ENCODE peak calls at places on chromosomes 2 and 18, in four cellular contexts. L is K562, T is GM12878, P is HepG2. D is an unnamed sample.

GRCh38 chr2:154375625-154376020 is 322.9 kb upstream of the KCNJ3 start:
- DNase-seq in L (no peak), T (no peak), P (peak; percentile 54), D (no peak)

GRCh38 chr2:225773143-225773542 is 373.6 kb downstream of the NYAP2 start:
- DNase-seq in L (no peak), T (no peak), P (no peak), D (no peak)

GRCh38 chr2:24317491-24317920 is 42.8 kb downstream of the ITSN2 start:
- DNase-seq in L (no peak), T (no peak), P (peak; percentile 14), D (no peak)

GRCh38 chr18:52764271-52764670 is 424.3 kb downstream of the DCC start:
- DNase-seq in L (no peak), T (no peak), P (no peak), D (no peak)

GRCh38 chr18:67280843-67281242 is 235.7 kb downstream of the DSEL start:
- DNase-seq in L (no peak), T (no peak), P (no peak), D (no peak)

GRCh38 chr2:239769574-239770145 is 255.5 kb downstream of the NDUFA10 start:
- DNase-seq in L (no peak), T (no peak), P (no peak), D (no peak)

GRCh38 chr2:98771264-98771663 is 40.3 kb upstream of the MGAT4A start:
- DNase-seq in L (no peak), T (no peak), P (no peak), D (no peak)

GRCh38 chr2:196902828-196903227 is 23.7 kb downstream of the PGAP1 start:
- DNase-seq in L (no peak), T (no peak), P (no peak), D (no peak)

GRCh38 chr2:108270768-108271506 is 17.8 kb upstream of the SULT1C2 start:
- DNase-seq in L (no peak), T (no peak), P (peak; percentile 49), D (no peak)

GRCh38 chr2:189558516-189559263 is 21.9 kb downstream of the SLC40A1 start:
- DNase-seq in L (no peak), T (no peak), P (no peak), D (no peak)

GRCh38 chr2:211722928-211723327 is 815.7 kb downstream of the ERBB4 start:
- DNase-seq in L (no peak), T (no peak), P (no peak), D (no peak)

GRCh38 chr2:200828104-200828503 is 16.4 kb downstream of the BZW1 start:
- DNase-seq in L (no peak), T (no peak), P (no peak), D (no peak)

GRCh38 chr2:15636972-15637785 is 45.5 kb downstream of the DDX1 start:
- DNase-seq in L (peak; percentile 83), T (no peak), P (peak; percentile 71), D (peak; percentile 74)

GRCh38 chr2:66553370-66553769 is 118.4 kb downstream of the MEIS1 start:
- DNase-seq in L (no peak), T (no peak), P (no peak), D (no peak)

GRCh38 chr2:31300309-31300708 is 66.4 kb downstream of the EHD3 start:
- DNase-seq in L (no peak), T (no peak), P (no peak), D (no peak)

GRCh38 chr2:215362562-215362904 is 50.7 kb downstream of the ATIC start:
- DNase-seq in L (no peak), T (no peak), P (no peak), D (no peak)

DNA sequence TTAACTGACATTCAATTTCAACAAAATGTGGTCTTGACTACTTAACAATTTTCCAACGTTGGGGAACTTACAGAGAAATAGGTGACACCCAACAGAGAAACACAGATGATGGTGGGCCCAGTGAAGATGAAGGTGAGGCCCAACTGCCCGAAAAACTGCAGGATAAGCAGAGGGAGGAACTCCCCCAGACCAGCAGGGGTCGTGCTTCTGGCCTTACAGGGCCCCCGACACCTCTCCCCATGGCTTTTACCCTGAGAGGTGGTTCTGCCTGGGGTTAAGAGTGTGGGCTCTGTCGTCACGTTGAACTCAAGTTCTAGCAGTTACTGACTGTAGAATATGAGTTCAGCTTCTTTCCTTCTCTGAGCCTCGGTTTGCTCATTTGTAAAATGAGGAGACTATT is 119.5 kb upstream of the SMIM21 start:
- DNase-seq in L (peak; percentile 16), T (no peak), P (no peak), D (peak; percentile 34)
- TF ChIP-seq ATF2 in L (no peak), T (no peak), P (no peak), D (no peak)

DNA sequence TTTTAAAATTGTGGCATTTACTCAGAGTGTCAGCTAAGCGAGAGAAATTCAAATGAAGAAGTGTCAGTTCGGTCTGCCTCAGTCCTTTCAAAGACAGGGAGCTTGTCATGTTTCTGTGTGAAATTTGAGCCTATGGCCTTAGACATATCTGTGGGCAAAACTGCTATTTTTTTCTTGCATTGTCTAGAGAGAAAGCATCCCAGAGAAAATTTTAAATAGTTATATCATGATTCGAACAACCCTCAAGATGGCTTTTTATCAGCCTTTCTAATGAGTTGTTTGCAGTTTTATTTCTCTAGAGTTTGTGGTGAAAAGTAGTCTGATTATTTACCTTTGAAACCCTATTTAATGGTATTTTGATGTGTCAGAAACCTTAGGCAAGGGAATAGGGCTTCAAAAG is 50.2 kb upstream of the KCNE4 start:
- DNase-seq in L (no peak), T (no peak), P (no peak), D (no peak)
- TF ChIP-seq ETV6 in L (no peak), T (no peak), P (no peak), D (no peak)

GRCh38 chr2:185507703-185508102 is 230.9 kb upstream of the FSIP2 start:
- DNase-seq in L (no peak), T (no peak), P (no peak), D (no peak)
- TF ChIP-seq ATF2 in L (no peak), T (no peak), P (no peak), D (no peak)

GRCh38 chr2:217951521-217952247 is 51.1 kb downstream of the TNS1 start:
- DNase-seq in L (no peak), T (no peak), P (no peak), D (no peak)
- TF ChIP-seq ETV6 in L (no peak), T (no peak), P (no peak), D (no peak)

DNA sequence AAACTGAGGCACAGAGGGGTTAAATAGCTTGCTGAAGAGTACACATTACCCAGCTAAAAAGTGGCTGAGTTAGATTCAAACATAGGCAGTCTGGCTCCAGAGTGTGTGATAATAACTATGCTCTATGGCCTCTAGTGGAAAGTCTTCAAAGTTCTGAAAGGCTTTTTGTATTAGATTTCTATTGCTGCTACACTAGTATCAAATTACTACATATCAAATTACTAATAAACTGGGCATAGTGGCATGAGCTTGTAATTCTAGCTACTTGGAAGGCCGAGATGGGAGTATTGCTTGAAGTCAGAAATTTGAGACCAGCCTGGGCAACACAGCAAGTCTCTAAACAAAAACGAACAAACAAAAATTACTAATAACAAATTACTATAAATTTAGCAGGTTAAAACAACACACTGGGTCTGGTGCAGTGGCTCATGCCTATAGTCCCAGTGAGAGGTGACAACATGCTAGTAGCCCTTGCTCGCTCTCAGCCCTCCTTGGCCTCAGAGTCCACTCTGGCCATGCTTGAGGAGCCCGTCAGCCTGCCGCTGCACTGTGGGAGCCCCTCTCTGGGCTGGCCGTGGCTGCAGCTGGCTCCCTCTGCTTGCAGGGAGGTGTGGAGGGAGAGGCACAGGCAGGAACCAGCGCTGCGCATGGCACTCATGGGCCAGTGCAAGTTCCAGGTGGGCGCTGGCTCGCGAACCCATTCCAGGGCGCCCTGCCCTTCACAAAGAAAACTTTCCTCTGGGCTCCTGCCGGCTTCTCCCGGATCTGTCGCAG is 38.2 kb upstream of the TWSG1 start:
- DNase-seq in L (no peak), T (no peak), P (no peak), D (no peak)
- TF ChIP-seq ATF2 in L (no peak), T (no peak), P (no peak), D (no peak)

DNA sequence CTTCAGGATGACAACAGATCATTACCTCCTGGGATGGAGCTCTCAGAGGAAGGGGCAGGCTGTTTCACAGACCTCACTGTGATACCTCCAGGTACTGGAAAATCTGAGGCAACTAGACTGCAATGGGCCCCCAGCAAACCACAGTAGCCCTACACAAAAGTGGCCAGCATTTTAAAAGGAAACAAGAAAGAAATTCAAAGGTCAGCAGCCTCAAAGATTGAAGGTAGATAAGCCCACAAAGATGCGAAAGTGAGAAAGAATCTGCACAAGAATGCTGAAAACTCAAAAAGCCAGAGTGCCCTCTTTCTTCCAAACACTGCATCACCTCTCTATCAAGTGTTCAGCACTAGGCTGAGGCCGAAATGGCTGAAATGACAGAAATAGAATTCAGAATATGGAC is 499.5 kb upstream of the CHAC2 start:
- DNase-seq in L (no peak), T (no peak), P (no peak), D (no peak)
- TF ChIP-seq ETV6 in L (no peak), T (no peak), P (no peak), D (no peak)

GRCh38 chr18:48824231-48824970 is 126.4 kb downstream of the SMAD7 start:
- DNase-seq in L (no peak), T (no peak), P (no peak), D (peak; percentile 5)

GRCh38 chr18:48827321-48828200 is 123.2 kb downstream of the SMAD7 start:
- DNase-seq in L (no peak), T (no peak), P (no peak), D (peak; percentile 59)

GRCh38 chr18:48826806-48827205 is 124.0 kb downstream of the SMAD7 start:
- DNase-seq in L (no peak), T (no peak), P (no peak), D (peak; percentile 9)

GRCh38 chr18:48826271-48826670 is 124.5 kb downstream of the SMAD7 start:
- DNase-seq in L (no peak), T (no peak), P (no peak), D (no peak)

DNA sequence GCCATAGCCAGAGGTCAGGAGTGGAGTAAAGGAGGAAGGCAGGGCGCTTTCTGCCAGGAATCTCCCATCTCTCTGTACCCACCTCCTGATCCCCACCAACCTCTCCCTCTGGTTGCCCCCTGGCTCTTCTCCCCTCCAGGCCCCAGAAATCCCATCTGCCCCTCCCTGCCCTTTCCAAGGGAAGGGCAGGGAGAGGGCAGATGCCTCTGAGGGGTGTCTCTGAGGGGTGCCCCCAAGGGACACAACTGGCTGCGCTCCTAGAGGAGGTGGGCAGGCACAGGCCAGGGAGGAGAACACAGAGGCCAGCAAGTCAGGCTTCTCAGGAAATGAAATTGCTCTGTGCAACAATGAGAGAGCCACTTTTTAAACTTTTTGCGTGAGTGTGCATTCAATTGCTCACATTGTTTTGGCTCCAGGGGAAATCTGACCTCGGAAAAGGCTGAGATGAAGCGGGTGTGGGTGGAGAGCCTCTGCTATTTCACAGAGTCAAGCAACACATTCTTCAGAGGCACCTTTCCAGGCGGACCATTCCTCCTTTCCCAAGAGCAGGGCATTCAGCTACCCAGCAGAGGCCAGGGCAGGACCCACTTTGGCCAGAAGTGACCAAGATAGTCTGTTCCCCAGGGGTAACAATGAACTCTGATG is 125.5 kb downstream of the SMAD7 start:
- DNase-seq in L (no peak), T (no peak), P (no peak), D (peak; percentile 10)
- TF ChIP-seq ATF2 in L (no peak), T (no peak), P (no peak), D (no peak)

GRCh38 chr2:105803773-105804172 is 59.1 kb downstream of the NCK2 start:
- DNase-seq in L (no peak), T (no peak), P (no peak), D (no peak)

GRCh38 chr2:105800953-105801635 is 56.4 kb downstream of the NCK2 start:
- DNase-seq in L (no peak), T (no peak), P (peak; percentile 43), D (no peak)

GRCh38 chr2:105801961-105802360 is 57.2 kb downstream of the NCK2 start:
- DNase-seq in L (no peak), T (no peak), P (no peak), D (no peak)

GRCh38 chr2:105803337-105803736 is 58.6 kb downstream of the NCK2 start:
- DNase-seq in L (no peak), T (peak; percentile 86), P (no peak), D (no peak)

GRCh38 chr2:105802587-105802986 is 57.9 kb downstream of the NCK2 start:
- DNase-seq in L (no peak), T (peak; percentile 74), P (no peak), D (no peak)
- TF ChIP-seq ETV6 in L (no peak), T (no peak), P (no peak), D (no peak)

D was measured in WTC11.